ENCODE peak calls at places on chromosome 13, in ten cellular contexts. N is left ventricle myocardium inferior, R is OCI-LY7, T is GM12864, O is bronchial epithelial cell, J is PC-3, G is progenitor cell of endocrine pancreas, Q is fibroblast of lung, E is H9, B is AG04449. W is an unnamed sample.

GRCh38 chr13:49610176-49610575 is 18.1 kb upstream of the ARL11 start:
- DNase-seq in N (no peak), R (peak), T (no peak), O (no peak), J (no peak), G (no peak), Q (peak), E (no peak), B (no peak), W (no peak)

GRCh38 chr13:52125547-52125946 is 3.3 kb downstream of the NEK5 start:
- DNase-seq in N (no peak), R (no peak), T (no peak), O (no peak), J (no peak), G (no peak), Q (no peak), E (no peak), B (no peak), W (no peak)

GRCh38 chr13:33251131-33251629 is 34.4 kb downstream of the STARD13 start:
- DNase-seq in N (no peak), R (no peak), T (peak), O (peak), J (peak), G (no peak), Q (peak), E (no peak), B (peak), W (peak)

GRCh38 chr13:78660130-78660857 is 1.3 kb upstream of the OBI1 start:
- DNase-seq in N (no peak), R (peak), T (no peak), O (no peak), J (no peak), G (no peak), Q (peak), E (peak), B (no peak), W (no peak)

GRCh38 chr13:99982741-99983400 is 1.3 kb downstream of the ZIC2 start:
- DNase-seq in N (no peak), R (no peak), T (no peak), O (no peak), J (no peak), G (no peak), Q (no peak), E (no peak), B (no peak), W (no peak)

GRCh38 chr13:75679459-75679858 is 43.3 kb downstream of the LMO7 start:
- DNase-seq in N (no peak), R (no peak), T (no peak), O (no peak), J (no peak), G (no peak), Q (no peak), E (no peak), B (no peak), W (no peak)

GRCh38 chr13:114203536-114203935 is 24.5 kb downstream of the CFAP97D2 start:
- DNase-seq in N (no peak), R (no peak), T (no peak), O (peak), J (no peak), G (no peak), Q (no peak), E (no peak), B (no peak), W (no peak)

GRCh38 chr13:50198508-50198907 is 183.3 kb downstream of the KCNRG start:
- DNase-seq in N (no peak), R (no peak), T (no peak), O (peak), J (peak), G (no peak), Q (peak), E (no peak), B (no peak), W (no peak)

GRCh38 chr13:82206241-82206640 is 1676.0 kb downstream of the SLITRK1 start:
- DNase-seq in N (no peak), R (no peak), T (no peak), O (no peak), J (no peak), G (no peak), Q (no peak), E (no peak), B (no peak), W (no peak)

DNA sequence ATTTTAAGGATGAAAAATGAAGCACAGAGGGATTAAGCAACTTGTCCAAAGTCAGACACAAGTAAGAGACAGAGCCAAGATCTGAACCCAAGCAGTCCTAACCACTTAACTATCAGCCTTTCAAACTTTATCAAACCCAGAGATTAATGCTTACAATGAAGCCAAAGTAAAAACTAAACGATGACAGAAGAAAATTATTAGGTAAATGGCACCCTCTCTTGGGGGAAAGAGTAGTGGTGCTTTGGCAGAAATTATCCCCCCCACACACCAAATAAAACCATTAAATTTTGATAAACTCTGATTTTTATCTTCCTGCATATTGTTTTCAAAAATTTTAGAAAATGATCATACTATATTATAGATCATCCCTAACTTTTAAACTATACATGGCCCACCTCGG is 329.2 kb downstream of the SLC7A1 start:
- DNase-seq in N (no peak), R (no peak), T (no peak), O (no peak), J (no peak), G (no peak), Q (no peak), E (no peak), B (no peak), W (no peak)
- TF ChIP-seq CTCF in N (no peak), R (no peak), T (no peak), O (no peak), J (no peak), G (no peak), Q (no peak), E (peak), B (no peak), W (peak)

DNA sequence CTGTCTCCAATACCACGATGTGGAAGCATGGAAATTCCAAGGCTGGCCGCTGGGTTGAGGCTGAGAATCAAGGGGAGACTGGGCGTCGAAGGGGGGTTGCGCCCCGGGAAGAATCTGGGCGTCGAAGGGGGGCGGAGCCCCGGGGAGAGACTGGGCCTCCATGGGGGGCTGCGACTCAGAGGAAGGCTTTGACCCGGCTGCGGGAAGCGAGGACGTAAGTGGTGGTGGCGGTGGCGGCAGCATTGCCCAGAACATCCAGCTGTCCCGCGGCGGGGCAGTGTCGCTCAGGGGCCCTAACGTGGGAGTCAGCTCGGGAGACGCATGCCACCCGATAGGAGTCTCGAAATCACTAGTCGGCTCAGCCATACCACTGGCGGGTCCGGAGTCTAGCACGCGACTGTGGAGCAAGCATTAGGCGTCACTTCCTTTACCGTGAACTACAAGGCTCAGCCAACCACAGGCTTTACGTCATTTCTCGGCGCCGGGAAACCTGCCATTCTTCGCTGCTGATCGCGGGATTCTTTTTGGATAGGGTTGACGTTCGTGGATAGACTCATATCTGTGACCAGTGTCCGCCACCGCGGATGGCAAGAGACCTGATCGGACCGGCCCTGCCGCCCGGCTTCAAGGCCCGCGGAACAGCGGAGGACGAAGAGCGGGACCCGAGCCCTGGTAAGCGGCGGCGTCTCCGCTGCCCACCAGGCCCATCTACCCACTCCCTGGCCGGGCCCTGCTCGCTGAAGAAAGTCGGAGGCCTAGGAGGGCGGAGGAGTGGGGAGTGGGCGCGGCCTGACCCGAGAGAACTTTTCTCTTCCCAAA is at the start of the genes GPALPP1 and NUFIP1:
- DNase-seq in N (peak), R (peak), T (peak), O (peak), J (peak), G (peak), Q (peak), E (peak), B (peak), W (peak)
- TF ChIP-seq CTCF in N (no peak), R (no peak), T (peak), O (peak), J (no peak), G (no peak), Q (peak), E (peak), B (no peak), W (no peak)

DNA sequence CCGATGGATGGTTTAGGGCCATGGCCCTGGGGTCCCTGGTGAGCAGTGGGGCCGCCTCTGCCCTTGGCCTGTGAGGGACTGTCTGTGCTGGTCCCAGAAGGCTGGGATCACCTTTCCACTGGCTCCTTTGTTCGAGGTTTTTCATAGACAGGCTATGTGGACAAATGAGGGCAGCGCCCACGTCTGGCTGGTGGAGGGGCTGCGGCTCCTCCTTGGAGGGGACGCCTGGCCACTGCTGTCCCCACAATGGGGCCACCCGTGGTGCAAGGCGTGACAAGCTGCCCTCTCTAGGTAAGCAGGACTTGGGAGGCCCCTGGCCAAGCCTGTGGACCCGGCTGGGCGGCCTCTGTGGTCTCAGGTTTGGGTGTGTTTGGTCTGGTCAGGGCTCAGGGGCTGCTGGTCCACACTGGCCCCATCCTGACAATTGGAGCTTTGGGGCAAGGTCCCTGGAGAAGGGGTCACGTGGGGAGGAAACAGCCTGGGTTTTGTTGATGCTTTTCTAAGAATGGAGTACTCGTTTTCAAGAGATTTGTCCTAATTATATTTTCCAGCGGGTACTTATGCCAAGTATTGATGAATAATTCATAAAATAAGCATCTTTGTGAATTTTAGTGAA is 33.3 kb downstream of the MCF2L start:
- DNase-seq in N (no peak), R (no peak), T (no peak), O (no peak), J (no peak), G (no peak), Q (no peak), E (peak), B (no peak), W (no peak)
- TF ChIP-seq CTCF in N (peak), R (no peak), T (peak), O (peak), J (peak), G (peak), Q (no peak), E (peak), B (no peak), W (no peak)

GRCh38 chr13:60369242-60369641 is 27.8 kb upstream of the TDRD3 start:
- DNase-seq in N (no peak), R (no peak), T (no peak), O (peak), J (peak), G (no peak), Q (no peak), E (no peak), B (no peak), W (no peak)
- TF ChIP-seq CTCF in N (peak), R (peak), T (peak), O (peak), J (peak), G (peak), Q (no peak), E (peak), B (peak), W (peak)

W was measured in GM13977.